ENCODE peak calls at places on chromosomes 13 and 19, in seven cellular contexts. J, T, W, O, E, N and X are unnamed samples.

GRCh38 chr19:56661248-56661647 is 10.3 kb downstream of the ZNF835 start:
- DNase-seq in J (no peak), T (no peak), W (no peak), O (no peak), E (no peak), N (no peak), X (no peak)

GRCh38 chr13:23980160-23980551 is 82.9 kb upstream of the C1QTNF9B start:
- DNase-seq in J (peak; percentile 89), T (peak; percentile 50), W (peak; percentile 71), O (peak; percentile 84), E (peak; percentile 68), N (peak; percentile 84), X (no peak)

GRCh38 chr19:51272183-51272817 is 21.4 kb downstream of the SIGLECL1 start:
- DNase-seq in J (no peak), T (no peak), W (no peak), O (no peak), E (no peak), N (no peak), X (no peak)

GRCh38 chr13:48155850-48156249 is 60.9 kb upstream of the MED4 start:
- DNase-seq in J (no peak), T (no peak), W (no peak), O (peak; percentile 68), E (peak; percentile 79), N (no peak), X (peak; percentile 99)

GRCh38 chr19:50432658-50433057 is at the start of gene MYBPC2:
- DNase-seq in J (peak; percentile 31), T (no peak), W (peak; percentile 48), O (no peak), E (no peak), N (no peak), X (no peak)

GRCh38 chr13:26468203-26468602 is 89.3 kb upstream of the WASF3 start:
- DNase-seq in J (no peak), T (no peak), W (no peak), O (no peak), E (no peak), N (no peak), X (no peak)

GRCh38 chr13:91406619-91407018 is 8.2 kb downstream of the GPC5 start:
- DNase-seq in J (peak; percentile 21), T (no peak), W (peak; percentile 87), O (peak; percentile 21), E (peak; percentile 3), N (no peak), X (no peak)

GRCh38 chr13:42720116-42720857 is 61.1 kb upstream of the FAM216B start:
- DNase-seq in J (peak; percentile 40), T (peak; percentile 9), W (no peak), O (peak; percentile 96), E (peak; percentile 93), N (no peak), X (peak; percentile 94)

GRCh38 chr19:38547446-38547845 is 70.3 kb downstream of the MAP4K1 start:
- DNase-seq in J (no peak), T (no peak), W (no peak), O (no peak), E (no peak), N (no peak), X (no peak)

GRCh38 chr13:65553328-65553727 is 1676.8 kb downstream of the PCDH9 start:
- DNase-seq in J (no peak), T (no peak), W (no peak), O (no peak), E (no peak), N (no peak), X (no peak)

GRCh38 chr13:43572601-43573360 is 214.0 kb downstream of the ENOX1 start:
- DNase-seq in J (no peak), T (no peak), W (no peak), O (peak; percentile 45), E (peak; percentile 43), N (no peak), X (peak; percentile 10)

GRCh38 chr13:93963266-93964131 is 516.0 kb downstream of the DCT start:
- DNase-seq in J (no peak), T (no peak), W (no peak), O (peak; percentile 51), E (no peak), N (no peak), X (no peak)

GRCh38 chr19:37466798-37467607 is at the start of gene ZNF569:
- DNase-seq in J (peak; percentile 95), T (peak; percentile 68), W (peak; percentile 72), O (peak; percentile 95), E (peak; percentile 75), N (peak; percentile 83), X (peak; percentile 87)

GRCh38 chr19:55186080-55186479 is 6.0 kb upstream of the SYT5 start:
- DNase-seq in J (no peak), T (no peak), W (no peak), O (no peak), E (no peak), N (no peak), X (no peak)

GRCh38 chr13:39942901-39943273 is 287.4 kb downstream of the COG6 start:
- DNase-seq in J (peak; percentile 82), T (no peak), W (peak; percentile 26), O (peak; percentile 76), E (peak; percentile 79), N (peak; percentile 40), X (peak; percentile 10)

GRCh38 chr13:74771964-74772363 is 637.8 kb upstream of the KLF12 start:
- DNase-seq in J (no peak), T (no peak), W (no peak), O (peak; percentile 83), E (peak; percentile 25), N (no peak), X (no peak)

GRCh38 chr13:35475131-35475959 is 1.1 kb downstream of the MAB21L1 start:
- DNase-seq in J (no peak), T (no peak), W (no peak), O (peak; percentile 26), E (no peak), N (no peak), X (no peak)

GRCh38 chr19:9431475-9431874 is 3.9 kb downstream of the ZNF266 start:
- DNase-seq in J (no peak), T (no peak), W (peak; percentile 56), O (no peak), E (peak; percentile 13), N (no peak), X (peak; percentile 22)

GRCh38 chr13:30798776-30799625 is 63.7 kb downstream of the ALOX5AP start:
- DNase-seq in J (no peak), T (no peak), W (no peak), O (peak; percentile 77), E (no peak), N (no peak), X (no peak)

GRCh38 chr13:110797230-110797877 is 83.9 kb downstream of the ING1 start:
- DNase-seq in J (no peak), T (no peak), W (no peak), O (no peak), E (no peak), N (no peak), X (no peak)

GRCh38 chr13:52848455-52849190 is at the start of gene PCDH8:
- DNase-seq in J (peak; percentile 34), T (no peak), W (no peak), O (no peak), E (no peak), N (no peak), X (no peak)

GRCh38 chr13:30338331-30338851 is 31.0 kb upstream of the KATNAL1 start:
- DNase-seq in J (no peak), T (no peak), W (no peak), O (peak; percentile 68), E (peak; percentile 30), N (no peak), X (no peak)

GRCh38 chr13:33862006-33862405 is 44.1 kb downstream of the RFC3 start:
- DNase-seq in J (no peak), T (no peak), W (no peak), O (no peak), E (no peak), N (no peak), X (no peak)

DNA sequence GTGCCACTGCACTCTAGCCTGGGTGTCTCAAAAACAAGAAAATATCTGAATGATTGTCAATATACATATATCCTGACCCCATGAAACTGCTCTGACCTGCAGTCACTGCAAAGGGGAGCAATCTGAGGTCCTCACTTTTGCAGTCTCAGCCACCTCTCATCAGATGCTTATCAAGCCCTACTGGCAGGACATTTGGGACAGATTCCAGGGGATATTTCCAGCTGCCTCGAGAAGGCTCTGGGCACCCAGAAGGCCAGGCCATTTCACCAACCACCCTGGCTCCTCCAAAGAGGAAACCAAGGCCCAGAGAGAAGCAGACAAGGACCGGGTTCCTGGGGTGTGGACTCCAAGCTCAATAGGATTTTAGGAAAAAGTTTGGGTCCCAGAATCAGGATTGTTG is 2.3 kb downstream of the EML2 start:
- DNase-seq in J (no peak), T (no peak), W (no peak), O (no peak), E (no peak), N (no peak), X (no peak)
- H3K27ac ChIP-seq in J (no peak overlapping the region), T (no peak overlapping the region), W (no peak overlapping the region), O (no peak overlapping the region), E (peak overlapping the region; percentile 99), N (no peak overlapping the region), X (peak overlapping the region; percentile 81)

GRCh38 chr19:39943586-39943985 is 9.2 kb upstream of the FCGBP start:
- DNase-seq in J (no peak), T (no peak), W (no peak), O (no peak), E (no peak), N (no peak), X (no peak)
- H3K27ac ChIP-seq in J (peak overlapping the region; percentile 81), T (no peak overlapping the region), W (no peak overlapping the region), O (no peak overlapping the region), E (no peak overlapping the region), N (peak overlapping the region; percentile 21), X (peak overlapping the region; percentile 47)

GRCh38 chr19:17304386-17305047 is 1.2 kb upstream of the MRPL34 start:
- DNase-seq in J (peak; percentile 21), T (no peak), W (no peak), O (no peak), E (no peak), N (no peak), X (no peak)

GRCh38 chr19:17303940-17304267 is 679 bp upstream of the ABHD8 start:
- DNase-seq in J (no peak), T (no peak), W (no peak), O (no peak), E (no peak), N (no peak), X (no peak)

GRCh38 chr19:17302391-17303166 is 646 bp downstream of the ABHD8 start:
- DNase-seq in J (peak; percentile 21), T (no peak), W (no peak), O (no peak), E (no peak), N (no peak), X (no peak)

GRCh38 chr19:17305211-17305516 is 508 bp upstream of the MRPL34 start:
- DNase-seq in J (no peak), T (no peak), W (no peak), O (no peak), E (no peak), N (no peak), X (no peak)

GRCh38 chr19:17303167-17303939 is at the start of gene ABHD8:
- DNase-seq in J (peak; percentile 97), T (peak; percentile 88), W (peak; percentile 95), O (peak; percentile 81), E (peak; percentile 96), N (peak; percentile 86), X (peak; percentile 68)
- H3K27ac ChIP-seq in J (peak within 1 kb of the TSS; percentile 56), T (peak within 1 kb of the TSS; percentile 81), W (peak within 1 kb of the TSS; percentile 77), O (no peak within 1 kb of the TSS), E (peak within 1 kb of the TSS; percentile 98), N (peak within 1 kb of the TSS; percentile 58), X (peak within 1 kb of the TSS; percentile 81)

GRCh38 chr13:41562541-41563178 is 105.3 kb downstream of the RGCC start:
- DNase-seq in J (no peak), T (no peak), W (no peak), O (no peak), E (no peak), N (no peak), X (no peak)
- H3K27ac ChIP-seq in J (no peak overlapping the region), T (no peak overlapping the region), W (no peak overlapping the region), O (peak overlapping the region; percentile 20), E (no peak overlapping the region), N (no peak overlapping the region), X (no peak overlapping the region)